ENCODE peak calls at places on chromosome 16, in five cellular contexts. One of them, this sample, is unnamed.

GRCh38 chr16:12089492-12090161 is 113.1 kb downstream of the SNX29 start:
- ATAC-seq in K562: peak; percentile 85
- ATAC-seq in upper lobe of left lung: peak; percentile 87
- ATAC-seq in HepG2: peak; percentile 68
- ATAC-seq in GM12878: peak; percentile 47
- ATAC-seq in this sample: peak; percentile 72

GRCh38 chr16:61836804-61837398 is 199.3 kb downstream of the CDH8 start:
- ATAC-seq in K562: no peak
- ATAC-seq in upper lobe of left lung: no peak
- ATAC-seq in HepG2: no peak
- ATAC-seq in GM12878: no peak
- ATAC-seq in this sample: no peak

GRCh38 chr16:24852281-24852721 is 6.5 kb downstream of the SLC5A11 start:
- ATAC-seq in K562: no peak
- ATAC-seq in upper lobe of left lung: no peak
- ATAC-seq in HepG2: no peak
- ATAC-seq in GM12878: no peak
- ATAC-seq in this sample: no peak

GRCh38 chr16:24499193-24499814 is 40.1 kb upstream of the RBBP6 start:
- ATAC-seq in K562: peak; percentile 96
- ATAC-seq in upper lobe of left lung: no peak
- ATAC-seq in HepG2: peak; percentile 80
- ATAC-seq in GM12878: peak; percentile 71
- ATAC-seq in this sample: no peak

GRCh38 chr16:4529085-4530060 is 9.2 kb downstream of the CDIP1 start:
- ATAC-seq in K562: no peak
- ATAC-seq in upper lobe of left lung: no peak
- ATAC-seq in HepG2: no peak
- ATAC-seq in GM12878: peak; percentile 83
- ATAC-seq in this sample: peak; percentile 40

GRCh38 chr16:14405611-14406537 is 224.2 kb downstream of the PARN start:
- ATAC-seq in K562: peak; percentile 98
- ATAC-seq in upper lobe of left lung: no peak
- ATAC-seq in HepG2: peak; percentile 83
- ATAC-seq in GM12878: peak; percentile 92
- ATAC-seq in this sample: peak; percentile 66

GRCh38 chr16:3797473-3797872 is 80.1 kb upstream of the TRAP1 start:
- ATAC-seq in K562: no peak
- ATAC-seq in upper lobe of left lung: no peak
- ATAC-seq in HepG2: no peak
- ATAC-seq in GM12878: peak; percentile 85
- ATAC-seq in this sample: no peak

GRCh38 chr16:87847785-87848675 is 21.3 kb downstream of the SLC7A5 start:
- ATAC-seq in K562: no peak
- ATAC-seq in upper lobe of left lung: no peak
- ATAC-seq in HepG2: peak; percentile 85
- ATAC-seq in GM12878: no peak
- ATAC-seq in this sample: no peak

GRCh38 chr16:3774819-3775218 is 57.5 kb upstream of the TRAP1 start:
- ATAC-seq in K562: no peak
- ATAC-seq in upper lobe of left lung: no peak
- ATAC-seq in HepG2: no peak
- ATAC-seq in GM12878: no peak
- ATAC-seq in this sample: no peak

GRCh38 chr16:59327894-59328293 is 593.8 kb upstream of the GOT2 start:
- ATAC-seq in K562: no peak
- ATAC-seq in upper lobe of left lung: no peak
- ATAC-seq in HepG2: no peak
- ATAC-seq in GM12878: no peak
- ATAC-seq in this sample: no peak

DNA sequence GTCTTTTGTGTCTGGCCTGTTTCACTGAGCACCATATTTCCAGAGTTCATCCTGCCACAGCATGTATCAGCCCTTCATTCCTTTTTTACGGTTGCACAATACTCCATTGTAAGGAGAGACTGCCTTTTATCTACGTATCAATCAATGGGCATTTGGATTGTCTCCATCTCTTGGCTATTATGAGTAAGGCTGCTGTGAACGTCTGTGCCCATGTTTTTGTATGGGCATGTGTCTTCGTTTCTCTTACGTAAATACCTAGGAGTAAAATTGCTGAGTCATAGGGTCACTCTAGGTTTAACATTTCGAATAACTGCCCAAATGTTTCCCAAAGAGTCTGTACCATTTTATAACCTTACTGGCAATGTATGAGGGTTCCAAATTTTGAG is 202.8 kb upstream of the FOXF1 start:
- ATAC-seq in K562: no peak
- ATAC-seq in upper lobe of left lung: no peak
- ATAC-seq in HepG2: no peak
- ATAC-seq in GM12878: no peak
- ATAC-seq in this sample: peak; percentile 65
- TF ChIP-seq EP300 in K562: no peak
- TF ChIP-seq EP300 in upper lobe of left lung: no peak
- TF ChIP-seq EP300 in HepG2: no peak
- TF ChIP-seq EP300 in GM12878: no peak
- TF ChIP-seq EP300 in this sample: peak; percentile 36

DNA sequence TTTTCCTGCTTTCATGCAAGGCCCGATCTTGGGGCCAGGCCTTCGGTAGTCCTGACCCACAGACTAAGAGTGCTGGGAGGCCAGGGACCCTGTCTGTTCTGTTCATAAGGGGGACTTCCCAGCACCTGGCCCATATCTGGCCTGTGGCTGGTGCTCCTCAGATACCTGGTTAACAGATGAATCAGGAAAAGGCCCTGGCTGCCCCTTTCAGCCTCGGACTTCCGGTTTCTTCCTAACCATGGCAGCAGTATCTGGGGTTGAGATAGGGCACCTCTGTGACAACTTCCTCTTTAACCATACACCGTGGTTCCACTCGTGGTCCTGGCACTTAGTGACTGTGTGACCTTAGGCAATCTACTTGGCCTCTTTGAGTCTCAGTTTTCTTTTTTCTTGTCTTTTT is 18.4 kb downstream of the PLCG2 start:
- ATAC-seq in K562: no peak
- ATAC-seq in upper lobe of left lung: peak; percentile 68
- ATAC-seq in HepG2: no peak
- ATAC-seq in GM12878: peak; percentile 73
- ATAC-seq in this sample: no peak
- TF ChIP-seq POLR2AphosphoS5 in K562: no peak
- TF ChIP-seq POLR2AphosphoS5 in upper lobe of left lung: no peak
- TF ChIP-seq POLR2AphosphoS5 in HepG2: no peak
- TF ChIP-seq POLR2AphosphoS5 in GM12878: peak; percentile 47
- TF ChIP-seq POLR2AphosphoS5 in this sample: no peak

GRCh38 chr16:1021553-1022160 is 40.1 kb downstream of the SOX8 start:
- ATAC-seq in K562: no peak
- ATAC-seq in upper lobe of left lung: no peak
- ATAC-seq in HepG2: no peak
- ATAC-seq in GM12878: no peak
- ATAC-seq in this sample: no peak

GRCh38 chr16:1020591-1020990 is 39.0 kb downstream of the SOX8 start:
- ATAC-seq in K562: no peak
- ATAC-seq in upper lobe of left lung: no peak
- ATAC-seq in HepG2: no peak
- ATAC-seq in GM12878: no peak
- ATAC-seq in this sample: no peak

GRCh38 chr16:1018447-1018846 is 36.9 kb downstream of the SOX8 start:
- ATAC-seq in K562: no peak
- ATAC-seq in upper lobe of left lung: no peak
- ATAC-seq in HepG2: no peak
- ATAC-seq in GM12878: no peak
- ATAC-seq in this sample: no peak

GRCh38 chr16:1019934-1020305 is 38.4 kb downstream of the SOX8 start:
- ATAC-seq in K562: no peak
- ATAC-seq in upper lobe of left lung: no peak
- ATAC-seq in HepG2: no peak
- ATAC-seq in GM12878: no peak
- ATAC-seq in this sample: peak; percentile 8

DNA sequence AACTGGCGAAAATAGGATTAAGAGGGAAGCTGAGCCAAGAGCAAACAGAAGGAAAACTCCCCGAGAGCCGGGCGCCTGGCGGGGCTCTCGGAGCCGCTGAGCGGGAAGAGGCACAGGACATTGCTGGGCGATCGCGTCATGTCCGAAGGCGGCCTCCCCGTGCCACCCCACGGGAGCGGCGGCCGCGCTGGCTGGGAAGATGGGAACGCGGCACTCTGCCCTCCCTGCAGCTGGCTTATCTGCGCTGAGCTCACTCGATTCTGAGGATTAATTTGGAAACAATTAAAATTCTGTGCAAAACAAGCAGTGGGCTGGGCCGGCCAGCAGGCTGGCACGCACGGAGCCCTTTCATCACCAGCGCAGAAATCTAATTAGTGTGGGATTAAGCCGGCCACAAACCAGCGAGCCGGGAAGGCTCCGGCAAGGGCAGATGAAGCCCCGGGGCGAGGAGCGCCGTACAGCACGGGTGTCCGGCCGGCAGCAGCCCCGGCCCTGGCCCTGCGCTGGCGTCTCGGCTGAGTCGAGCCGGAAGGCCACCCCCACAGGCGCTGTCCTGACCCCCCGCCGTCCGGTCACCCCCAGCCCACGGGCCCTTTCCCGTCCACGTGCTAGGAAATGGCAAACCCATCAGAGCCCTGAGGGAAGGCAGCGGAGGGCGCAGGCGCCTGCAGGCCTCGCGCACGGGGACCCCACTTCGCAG is 37.8 kb downstream of the SOX8 start:
- ATAC-seq in K562: no peak
- ATAC-seq in upper lobe of left lung: no peak
- ATAC-seq in HepG2: no peak
- ATAC-seq in GM12878: no peak
- ATAC-seq in this sample: peak; percentile 53
- H3K27ac ChIP-seq in K562: no peak overlapping the region
- H3K27ac ChIP-seq in upper lobe of left lung: peak overlapping the region; percentile 40
- H3K27ac ChIP-seq in HepG2: no peak overlapping the region
- H3K27ac ChIP-seq in GM12878: no peak overlapping the region
- H3K27ac ChIP-seq in this sample: no peak overlapping the region

GRCh38 chr16:57645691-57646387 is 17.4 kb downstream of the ADGRG1 start:
- ATAC-seq in K562: no peak
- ATAC-seq in upper lobe of left lung: no peak
- ATAC-seq in HepG2: peak; percentile 6
- ATAC-seq in GM12878: no peak
- ATAC-seq in this sample: peak; percentile 57
- TF ChIP-seq EP300 in K562: no peak
- TF ChIP-seq EP300 in upper lobe of left lung: no peak
- TF ChIP-seq EP300 in HepG2: no peak
- TF ChIP-seq EP300 in GM12878: no peak
- TF ChIP-seq EP300 in this sample: no peak

DNA sequence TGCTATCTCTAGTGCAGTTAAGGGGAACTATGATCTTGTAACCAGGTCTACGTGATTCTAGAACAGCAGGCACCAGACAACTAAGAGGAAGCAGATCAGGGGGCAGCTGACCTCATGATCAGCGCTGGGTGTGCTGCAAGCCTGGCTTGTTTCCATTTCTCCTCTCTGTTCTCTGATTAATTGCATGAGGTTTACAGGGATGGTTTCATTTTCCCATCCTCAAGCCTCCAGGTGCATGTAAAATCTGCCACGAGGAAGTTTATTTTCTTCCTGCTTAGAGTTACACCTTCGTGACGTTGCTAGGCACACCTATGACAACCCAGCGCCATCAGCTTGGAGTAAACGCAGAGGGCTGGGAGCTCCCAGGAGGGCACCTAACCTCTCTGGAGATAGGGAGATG is 4.3 kb upstream of the NUPR1 start:
- ATAC-seq in K562: no peak
- ATAC-seq in upper lobe of left lung: no peak
- ATAC-seq in HepG2: no peak
- ATAC-seq in GM12878: peak; percentile 74
- ATAC-seq in this sample: no peak
- TF ChIP-seq POLR2AphosphoS5 in K562: no peak
- TF ChIP-seq POLR2AphosphoS5 in upper lobe of left lung: no peak
- TF ChIP-seq POLR2AphosphoS5 in HepG2: no peak
- TF ChIP-seq POLR2AphosphoS5 in GM12878: no peak
- TF ChIP-seq POLR2AphosphoS5 in this sample: no peak

GRCh38 chr16:85625485-85626117 is 12.5 kb downstream of the GSE1 start:
- ATAC-seq in K562: no peak
- ATAC-seq in upper lobe of left lung: no peak
- ATAC-seq in HepG2: no peak
- ATAC-seq in GM12878: no peak
- ATAC-seq in this sample: no peak

GRCh38 chr16:85624646-85625045 is 11.5 kb downstream of the GSE1 start:
- ATAC-seq in K562: no peak
- ATAC-seq in upper lobe of left lung: no peak
- ATAC-seq in HepG2: no peak
- ATAC-seq in GM12878: no peak
- ATAC-seq in this sample: no peak

GRCh38 chr16:85626191-85626951 is 13.2 kb downstream of the GSE1 start:
- ATAC-seq in K562: no peak
- ATAC-seq in upper lobe of left lung: no peak
- ATAC-seq in HepG2: no peak
- ATAC-seq in GM12878: no peak
- ATAC-seq in this sample: no peak

GRCh38 chr16:85623997-85624601 is 11.0 kb downstream of the GSE1 start:
- ATAC-seq in K562: no peak
- ATAC-seq in upper lobe of left lung: no peak
- ATAC-seq in HepG2: no peak
- ATAC-seq in GM12878: no peak
- ATAC-seq in this sample: no peak

DNA sequence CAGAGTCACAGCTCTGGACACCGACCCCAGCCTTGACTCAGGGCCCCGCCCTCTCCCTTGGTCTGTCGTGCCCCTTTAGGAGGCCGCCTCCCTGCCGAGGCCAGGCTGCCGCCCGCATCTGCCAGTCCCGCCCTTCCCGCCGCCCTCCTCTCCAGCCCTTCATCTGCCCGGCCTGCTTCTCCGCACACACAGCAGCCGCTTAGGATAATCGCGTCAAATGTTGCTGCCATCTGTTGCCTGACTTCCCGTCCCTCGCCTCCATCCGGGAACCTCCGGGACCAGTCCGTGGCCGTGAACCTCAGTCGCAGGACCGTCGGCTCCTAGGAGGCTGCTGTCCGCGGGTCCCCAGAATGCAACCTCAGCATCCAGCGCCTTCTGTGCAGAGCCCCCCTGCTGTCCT is 11.9 kb downstream of the GSE1 start:
- ATAC-seq in K562: no peak
- ATAC-seq in upper lobe of left lung: no peak
- ATAC-seq in HepG2: no peak
- ATAC-seq in GM12878: no peak
- ATAC-seq in this sample: no peak
- H3K27ac ChIP-seq in K562: no peak overlapping the region
- H3K27ac ChIP-seq in upper lobe of left lung: no peak overlapping the region
- H3K27ac ChIP-seq in HepG2: no peak overlapping the region
- H3K27ac ChIP-seq in GM12878: no peak overlapping the region
- H3K27ac ChIP-seq in this sample: no peak overlapping the region

GRCh38 chr16:48946687-48947370 is 334.8 kb downstream of the CBLN1 start:
- ATAC-seq in K562: no peak
- ATAC-seq in upper lobe of left lung: no peak
- ATAC-seq in HepG2: no peak
- ATAC-seq in GM12878: no peak
- ATAC-seq in this sample: no peak
- TF ChIP-seq EP300 in K562: no peak
- TF ChIP-seq EP300 in upper lobe of left lung: no peak
- TF ChIP-seq EP300 in HepG2: no peak
- TF ChIP-seq EP300 in GM12878: no peak
- TF ChIP-seq EP300 in this sample: no peak

DNA sequence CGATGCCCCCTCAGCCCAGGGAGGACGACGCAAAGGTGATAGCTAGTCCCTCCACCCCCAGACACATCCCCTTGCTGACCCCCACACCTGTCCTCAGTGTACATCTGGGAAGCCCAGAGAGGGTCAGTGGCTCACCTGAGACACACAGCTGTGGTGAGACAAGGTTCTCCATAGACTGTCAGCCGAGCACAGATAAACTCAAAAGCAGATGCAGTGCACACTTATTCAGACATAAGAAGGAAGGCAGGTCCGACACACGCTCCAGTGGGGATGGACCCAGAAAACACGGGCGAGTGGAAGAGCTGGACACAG is 19.6 kb downstream of the CBFA2T3 start:
- ATAC-seq in K562: no peak
- ATAC-seq in upper lobe of left lung: no peak
- ATAC-seq in HepG2: no peak
- ATAC-seq in GM12878: no peak
- ATAC-seq in this sample: no peak
- TF ChIP-seq POLR2AphosphoS5 in K562: no peak
- TF ChIP-seq POLR2AphosphoS5 in upper lobe of left lung: no peak
- TF ChIP-seq POLR2AphosphoS5 in HepG2: no peak
- TF ChIP-seq POLR2AphosphoS5 in GM12878: no peak
- TF ChIP-seq POLR2AphosphoS5 in this sample: no peak